ENCODE peak calls at places on chromosomes 3 and 15, in eight cellular contexts. One of them, this sample, is unnamed.

GRCh38 chr3:117893638-117894037 is 1141.0 kb downstream of the IGSF11 start:
- DNase-seq in left ventricle myocardium inferior: no peak
- DNase-seq in D721Med: no peak
- DNase-seq in HFFc6: no peak
- DNase-seq in fibroblast of mammary gland: no peak
- DNase-seq in endothelial cell: no peak
- DNase-seq in esophagus muscularis mucosa: no peak
- DNase-seq in foreskin fibroblast: no peak
- DNase-seq in this sample: no peak

GRCh38 chr15:83940136-83940535 is 286.2 kb downstream of the ADAMTSL3 start:
- DNase-seq in left ventricle myocardium inferior: no peak
- DNase-seq in D721Med: no peak
- DNase-seq in HFFc6: no peak
- DNase-seq in fibroblast of mammary gland: no peak
- DNase-seq in endothelial cell: no peak
- DNase-seq in esophagus muscularis mucosa: no peak
- DNase-seq in foreskin fibroblast: no peak
- DNase-seq in this sample: no peak

GRCh38 chr15:74011610-74012009 is 17.1 kb downstream of the PML start:
- DNase-seq in left ventricle myocardium inferior: peak
- DNase-seq in D721Med: no peak
- DNase-seq in HFFc6: no peak
- DNase-seq in fibroblast of mammary gland: peak
- DNase-seq in endothelial cell: peak
- DNase-seq in esophagus muscularis mucosa: no peak
- DNase-seq in foreskin fibroblast: peak
- DNase-seq in this sample: no peak

GRCh38 chr15:74006774-74007639 is 12.5 kb downstream of the PML start:
- DNase-seq in left ventricle myocardium inferior: no peak
- DNase-seq in D721Med: no peak
- DNase-seq in HFFc6: no peak
- DNase-seq in fibroblast of mammary gland: no peak
- DNase-seq in endothelial cell: no peak
- DNase-seq in esophagus muscularis mucosa: no peak
- DNase-seq in foreskin fibroblast: no peak
- DNase-seq in this sample: no peak

GRCh38 chr15:88456733-88457132 is 10.5 kb downstream of the MRPL46 start:
- DNase-seq in left ventricle myocardium inferior: no peak
- DNase-seq in D721Med: no peak
- DNase-seq in HFFc6: no peak
- DNase-seq in fibroblast of mammary gland: no peak
- DNase-seq in endothelial cell: no peak
- DNase-seq in esophagus muscularis mucosa: peak
- DNase-seq in foreskin fibroblast: no peak
- DNase-seq in this sample: no peak

GRCh38 chr3:111845996-111846395 is 13.1 kb upstream of the PHLDB2 start:
- DNase-seq in left ventricle myocardium inferior: no peak
- DNase-seq in D721Med: no peak
- DNase-seq in HFFc6: no peak
- DNase-seq in fibroblast of mammary gland: peak
- DNase-seq in endothelial cell: no peak
- DNase-seq in esophagus muscularis mucosa: no peak
- DNase-seq in foreskin fibroblast: peak
- DNase-seq in this sample: no peak

GRCh38 chr3:84820906-84821305 is 137.9 kb upstream of the CADM2 start:
- DNase-seq in left ventricle myocardium inferior: no peak
- DNase-seq in D721Med: no peak
- DNase-seq in HFFc6: no peak
- DNase-seq in fibroblast of mammary gland: no peak
- DNase-seq in endothelial cell: no peak
- DNase-seq in esophagus muscularis mucosa: no peak
- DNase-seq in foreskin fibroblast: no peak
- DNase-seq in this sample: no peak

GRCh38 chr3:98596902-98597500 is 3.6 kb upstream of the CPOX start:
- DNase-seq in left ventricle myocardium inferior: no peak
- DNase-seq in D721Med: no peak
- DNase-seq in HFFc6: peak
- DNase-seq in fibroblast of mammary gland: peak
- DNase-seq in endothelial cell: peak
- DNase-seq in esophagus muscularis mucosa: no peak
- DNase-seq in foreskin fibroblast: peak
- DNase-seq in this sample: no peak

GRCh38 chr15:57797608-57798267 is 91.2 kb downstream of the POLR2M start:
- DNase-seq in left ventricle myocardium inferior: no peak
- DNase-seq in D721Med: no peak
- DNase-seq in HFFc6: no peak
- DNase-seq in fibroblast of mammary gland: no peak
- DNase-seq in endothelial cell: no peak
- DNase-seq in esophagus muscularis mucosa: no peak
- DNase-seq in foreskin fibroblast: no peak
- DNase-seq in this sample: no peak

GRCh38 chr15:63972801-63973200 is 73.5 kb downstream of the DAPK2 start:
- DNase-seq in left ventricle myocardium inferior: no peak
- DNase-seq in D721Med: no peak
- DNase-seq in HFFc6: no peak
- DNase-seq in fibroblast of mammary gland: no peak
- DNase-seq in endothelial cell: no peak
- DNase-seq in esophagus muscularis mucosa: no peak
- DNase-seq in foreskin fibroblast: no peak
- DNase-seq in this sample: no peak

GRCh38 chr3:182682263-182683229 is 110.8 kb upstream of the ATP11B start:
- DNase-seq in left ventricle myocardium inferior: peak
- DNase-seq in D721Med: no peak
- DNase-seq in HFFc6: no peak
- DNase-seq in fibroblast of mammary gland: peak
- DNase-seq in endothelial cell: peak
- DNase-seq in esophagus muscularis mucosa: no peak
- DNase-seq in foreskin fibroblast: peak
- DNase-seq in this sample: no peak

GRCh38 chr3:140994316-140994715 is 52.7 kb downstream of the SLC25A36 start:
- DNase-seq in left ventricle myocardium inferior: no peak
- DNase-seq in D721Med: no peak
- DNase-seq in HFFc6: no peak
- DNase-seq in fibroblast of mammary gland: peak
- DNase-seq in endothelial cell: no peak
- DNase-seq in esophagus muscularis mucosa: no peak
- DNase-seq in foreskin fibroblast: no peak
- DNase-seq in this sample: no peak

GRCh38 chr15:74614744-74615312 is 808 bp upstream of the CLK3 start:
- DNase-seq in left ventricle myocardium inferior: peak
- DNase-seq in D721Med: peak
- DNase-seq in HFFc6: peak
- DNase-seq in fibroblast of mammary gland: peak
- DNase-seq in endothelial cell: no peak
- DNase-seq in esophagus muscularis mucosa: no peak
- DNase-seq in foreskin fibroblast: peak
- DNase-seq in this sample: peak

GRCh38 chr3:5012398-5012797 is 33.2 kb downstream of the BHLHE40 start:
- DNase-seq in left ventricle myocardium inferior: no peak
- DNase-seq in D721Med: no peak
- DNase-seq in HFFc6: no peak
- DNase-seq in fibroblast of mammary gland: no peak
- DNase-seq in endothelial cell: no peak
- DNase-seq in esophagus muscularis mucosa: no peak
- DNase-seq in foreskin fibroblast: no peak
- DNase-seq in this sample: no peak

GRCh38 chr3:186901135-186901734 is 29.1 kb upstream of the ST6GAL1 start:
- DNase-seq in left ventricle myocardium inferior: no peak
- DNase-seq in D721Med: no peak
- DNase-seq in HFFc6: no peak
- DNase-seq in fibroblast of mammary gland: peak
- DNase-seq in endothelial cell: no peak
- DNase-seq in esophagus muscularis mucosa: no peak
- DNase-seq in foreskin fibroblast: peak
- DNase-seq in this sample: no peak

GRCh38 chr15:68487087-68487843 is 55.3 kb upstream of the ITGA11 start:
- DNase-seq in left ventricle myocardium inferior: no peak
- DNase-seq in D721Med: no peak
- DNase-seq in HFFc6: peak
- DNase-seq in fibroblast of mammary gland: peak
- DNase-seq in endothelial cell: no peak
- DNase-seq in esophagus muscularis mucosa: no peak
- DNase-seq in foreskin fibroblast: peak
- DNase-seq in this sample: no peak

GRCh38 chr3:111717601-111718000 is 122.5 kb upstream of the ZBED2 start:
- DNase-seq in left ventricle myocardium inferior: peak
- DNase-seq in D721Med: peak
- DNase-seq in HFFc6: peak
- DNase-seq in fibroblast of mammary gland: peak
- DNase-seq in endothelial cell: peak
- DNase-seq in esophagus muscularis mucosa: peak
- DNase-seq in foreskin fibroblast: peak
- DNase-seq in this sample: peak

GRCh38 chr3:47022540-47023161 is 43.2 kb downstream of the NBEAL2 start:
- DNase-seq in left ventricle myocardium inferior: no peak
- DNase-seq in D721Med: no peak
- DNase-seq in HFFc6: no peak
- DNase-seq in fibroblast of mammary gland: peak
- DNase-seq in endothelial cell: no peak
- DNase-seq in esophagus muscularis mucosa: no peak
- DNase-seq in foreskin fibroblast: peak
- DNase-seq in this sample: peak

GRCh38 chr15:59662260-59662659 is 4.9 kb upstream of the GTF2A2 start:
- DNase-seq in left ventricle myocardium inferior: no peak
- DNase-seq in D721Med: no peak
- DNase-seq in HFFc6: peak
- DNase-seq in fibroblast of mammary gland: peak
- DNase-seq in endothelial cell: no peak
- DNase-seq in esophagus muscularis mucosa: no peak
- DNase-seq in foreskin fibroblast: peak
- DNase-seq in this sample: peak

GRCh38 chr3:8635625-8636024 is 9.0 kb downstream of the SSUH2 start:
- DNase-seq in left ventricle myocardium inferior: no peak
- DNase-seq in D721Med: no peak
- DNase-seq in HFFc6: no peak
- DNase-seq in fibroblast of mammary gland: no peak
- DNase-seq in endothelial cell: no peak
- DNase-seq in esophagus muscularis mucosa: no peak
- DNase-seq in foreskin fibroblast: no peak
- DNase-seq in this sample: no peak
- TF ChIP-seq CTCF in left ventricle myocardium inferior: no peak
- TF ChIP-seq CTCF in D721Med: no peak
- TF ChIP-seq CTCF in HFFc6: no peak
- TF ChIP-seq CTCF in fibroblast of mammary gland: no peak
- TF ChIP-seq CTCF in endothelial cell: no peak
- TF ChIP-seq CTCF in esophagus muscularis mucosa: no peak
- TF ChIP-seq CTCF in foreskin fibroblast: no peak
- TF ChIP-seq CTCF in this sample: no peak

GRCh38 chr15:82414536-82415191 is 15.0 kb upstream of the GOLGA6L9 start:
- DNase-seq in left ventricle myocardium inferior: no peak
- DNase-seq in D721Med: no peak
- DNase-seq in HFFc6: peak
- DNase-seq in fibroblast of mammary gland: no peak
- DNase-seq in endothelial cell: no peak
- DNase-seq in esophagus muscularis mucosa: no peak
- DNase-seq in foreskin fibroblast: peak
- DNase-seq in this sample: no peak
- TF ChIP-seq CTCF in left ventricle myocardium inferior: no peak
- TF ChIP-seq CTCF in D721Med: no peak
- TF ChIP-seq CTCF in HFFc6: peak
- TF ChIP-seq CTCF in fibroblast of mammary gland: no peak
- TF ChIP-seq CTCF in endothelial cell: no peak
- TF ChIP-seq CTCF in esophagus muscularis mucosa: no peak
- TF ChIP-seq CTCF in foreskin fibroblast: no peak
- TF ChIP-seq CTCF in this sample: no peak

GRCh38 chr3:44077267-44077666 is 164.4 kb upstream of the TOPAZ1 start:
- DNase-seq in left ventricle myocardium inferior: no peak
- DNase-seq in D721Med: no peak
- DNase-seq in HFFc6: no peak
- DNase-seq in fibroblast of mammary gland: no peak
- DNase-seq in endothelial cell: no peak
- DNase-seq in esophagus muscularis mucosa: peak
- DNase-seq in foreskin fibroblast: peak
- DNase-seq in this sample: no peak
- TF ChIP-seq CTCF in left ventricle myocardium inferior: peak
- TF ChIP-seq CTCF in D721Med: peak
- TF ChIP-seq CTCF in HFFc6: peak
- TF ChIP-seq CTCF in fibroblast of mammary gland: peak
- TF ChIP-seq CTCF in endothelial cell: no peak
- TF ChIP-seq CTCF in esophagus muscularis mucosa: no peak
- TF ChIP-seq CTCF in foreskin fibroblast: peak
- TF ChIP-seq CTCF in this sample: peak

DNA sequence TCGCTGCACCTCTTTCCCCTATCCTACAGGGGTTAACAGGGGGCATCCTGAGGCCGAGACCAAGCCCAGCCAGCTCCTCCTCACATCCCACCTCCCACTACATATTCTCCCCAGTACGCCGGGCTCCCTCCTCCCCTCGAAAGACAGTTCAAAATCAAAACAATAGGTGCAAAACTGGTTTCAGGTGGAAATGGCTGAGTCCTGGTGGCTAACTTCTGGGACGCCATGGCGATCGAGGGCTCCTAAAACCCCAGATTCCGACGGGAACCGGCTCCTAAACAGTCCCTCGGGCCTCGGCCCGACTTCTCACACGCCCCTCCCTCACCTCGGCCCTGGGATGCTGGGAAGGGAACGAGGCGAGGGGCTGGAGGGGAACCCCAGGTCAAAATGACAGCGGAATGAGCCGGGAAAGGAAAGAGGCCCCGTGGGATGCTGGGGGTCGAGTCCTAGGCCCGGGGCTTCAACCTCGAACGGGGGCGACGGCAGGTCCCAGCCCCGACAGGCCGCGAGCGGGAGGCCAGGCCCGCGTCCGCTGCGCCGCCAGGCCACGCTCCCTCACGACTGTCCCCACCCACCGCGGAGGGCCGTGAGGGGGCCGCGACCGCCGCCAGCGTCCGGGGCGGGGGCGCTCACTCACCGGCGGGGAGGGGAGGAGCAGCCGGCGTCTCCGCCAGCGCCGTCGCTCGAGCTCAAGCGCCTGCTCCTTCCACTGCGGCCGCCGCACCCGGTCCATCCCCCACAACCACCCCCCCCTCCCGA is 475 bp downstream of the TMCC1 start:
- DNase-seq in left ventricle myocardium inferior: peak
- DNase-seq in D721Med: no peak
- DNase-seq in HFFc6: no peak
- DNase-seq in fibroblast of mammary gland: peak
- DNase-seq in endothelial cell: peak
- DNase-seq in esophagus muscularis mucosa: peak
- DNase-seq in foreskin fibroblast: no peak
- DNase-seq in this sample: no peak
- TF ChIP-seq CTCF in left ventricle myocardium inferior: peak
- TF ChIP-seq CTCF in D721Med: no peak
- TF ChIP-seq CTCF in HFFc6: no peak
- TF ChIP-seq CTCF in fibroblast of mammary gland: no peak
- TF ChIP-seq CTCF in endothelial cell: no peak
- TF ChIP-seq CTCF in esophagus muscularis mucosa: no peak
- TF ChIP-seq CTCF in foreskin fibroblast: no peak
- TF ChIP-seq CTCF in this sample: no peak

GRCh38 chr3:150397220-150397619 is 10.9 kb upstream of the TSC22D2 start:
- DNase-seq in left ventricle myocardium inferior: no peak
- DNase-seq in D721Med: no peak
- DNase-seq in HFFc6: no peak
- DNase-seq in fibroblast of mammary gland: no peak
- DNase-seq in endothelial cell: no peak
- DNase-seq in esophagus muscularis mucosa: no peak
- DNase-seq in foreskin fibroblast: no peak
- DNase-seq in this sample: no peak
- TF ChIP-seq CTCF in left ventricle myocardium inferior: no peak
- TF ChIP-seq CTCF in D721Med: no peak
- TF ChIP-seq CTCF in HFFc6: no peak
- TF ChIP-seq CTCF in fibroblast of mammary gland: no peak
- TF ChIP-seq CTCF in endothelial cell: no peak
- TF ChIP-seq CTCF in esophagus muscularis mucosa: no peak
- TF ChIP-seq CTCF in foreskin fibroblast: no peak
- TF ChIP-seq CTCF in this sample: no peak